ENCODE peak calls at places on chromosomes 11 and 22, in five cellular contexts. E is stimulated activated CD4-positive, alpha-beta T cell treated with anti-CD3 and anti-CD28 coated beads, TNF-alpha, amount 100 ng/mL, for 1 hour; P is HAP-1; B is transverse colon; U is HFF-Myc. S is an unnamed sample.

GRCh38 chr11:95586681-95587080 is 202.9 kb downstream of the FAM76B start:
- DNase-seq in P (no peak), U (no peak), E (no peak), B (no peak), S (no peak)

GRCh38 chr11:114821626-114822025 is 143.3 kb downstream of the NXPE2 start:
- DNase-seq in U (no peak), P (no peak), E (no peak), B (no peak), S (peak)

GRCh38 chr11:48013269-48013901 is 33.0 kb downstream of the PTPRJ start:
- DNase-seq in E (no peak), U (no peak), P (no peak), B (peak), S (no peak)

GRCh38 chr22:41844036-41844435 is 11.1 kb downstream of the SREBF2 start:
- DNase-seq in U (no peak), B (no peak), E (no peak), P (no peak), S (no peak)

GRCh38 chr11:35853871-35854270 is 90.0 kb upstream of the LDLRAD3 start:
- DNase-seq in B (no peak), U (no peak), E (no peak), P (no peak), S (no peak)

GRCh38 chr11:12174145-12175143 is 64.1 kb downstream of the MICAL2 start:
- DNase-seq in U (no peak), B (no peak), P (no peak), E (no peak), S (no peak)

GRCh38 chr11:134390706-134391105 is 21.3 kb downstream of the B3GAT1 start:
- DNase-seq in P (no peak), U (no peak), B (no peak), E (no peak), S (no peak)

GRCh38 chr11:113647108-113647507 is 59.0 kb downstream of the TMPRSS5 start:
- DNase-seq in P (no peak), E (no peak), U (no peak), B (no peak), S (peak)

GRCh38 chr22:44404341-44405020 is 91.7 kb upstream of the SHISAL1 start:
- DNase-seq in U (no peak), B (no peak), E (no peak), P (no peak), S (no peak)

GRCh38 chr11:123166095-123166559 is 28.9 kb downstream of the CLMP start:
- DNase-seq in E (no peak), P (no peak), B (peak), U (no peak), S (peak)

GRCh38 chr22:38260760-38261477 is 11.9 kb downstream of the TMEM184B start:
- DNase-seq in B (no peak), P (no peak), U (no peak), E (no peak), S (no peak)

GRCh38 chr11:48122656-48123055 is 94.0 kb upstream of the OR4B1 start:
- DNase-seq in U (no peak), E (no peak), P (no peak), B (no peak), S (no peak)

GRCh38 chr22:32531955-32532818 is 57.6 kb downstream of the FBXO7 start:
- DNase-seq in P (peak), E (no peak), U (peak), B (peak), S (peak)

GRCh38 chr11:116413861-116414260 is 358.9 kb downstream of the BUD13 start:
- DNase-seq in E (no peak), P (no peak), B (no peak), U (no peak), S (no peak)

GRCh38 chr22:33874206-33874605 is 46.1 kb downstream of the LARGE1 start:
- DNase-seq in E (no peak), B (peak), U (no peak), P (no peak), S (no peak)

GRCh38 chr11:35049906-35050531 is 89.0 kb upstream of the CD44 start:
- DNase-seq in B (no peak), P (no peak), E (no peak), U (no peak), S (no peak)

GRCh38 chr11:118607401-118608267 is at the start of gene PHLDB1:
- DNase-seq in E (no peak), P (peak), U (no peak), B (peak), S (peak)

GRCh38 chr11:67605231-67606011 is 1.3 kb upstream of the NDUFV1 start:
- DNase-seq in B (no peak), U (no peak), E (no peak), P (peak), S (peak)

GRCh38 chr11:78773077-78773476 is 198.4 kb upstream of the NARS2 start:
- DNase-seq in E (no peak), B (no peak), P (no peak), U (no peak), S (no peak)

GRCh38 chr22:36144886-36145541 is 15.5 kb downstream of the APOL3 start:
- DNase-seq in P (peak), E (no peak), B (peak), U (peak), S (no peak)

GRCh38 chr22:50118129-50118528 is 28.3 kb downstream of the MOV10L1 start:
- DNase-seq in B (no peak), E (no peak), P (no peak), U (no peak), S (no peak)

GRCh38 chr11:100861221-100861620 is 174.1 kb downstream of the ARHGAP42 start:
- DNase-seq in B (no peak), P (no peak), E (no peak), U (no peak), S (no peak)

GRCh38 chr11:128714881-128715280 is 21.0 kb downstream of the FLI1 start:
- DNase-seq in E (no peak), P (no peak), B (no peak), U (peak), S (no peak)